ENCODE peak calls at places on chromosomes 13 and 19, in ten cellular contexts. S is CD8-positive, alpha-beta T cell; Z is GM23338; O is cardiac muscle cell; A is CD4-positive, CD25-positive, alpha-beta regulatory T cell; X is transverse colon; I is brain microvascular endothelial cell; J is tibial nerve; P is right cardiac atrium; G is psoas muscle. T is an unnamed sample.

GRCh38 chr19:16096281-16096855 is 15.3 kb upstream of the RAB8A start:
- DNase-seq in S (no peak), Z (no peak), O (no peak), A (no peak), X (no peak), I (no peak), J (no peak), P (no peak), G (no peak), T (no peak)

GRCh38 chr13:21338651-21339278 is 120.3 kb downstream of the ZDHHC20 start:
- DNase-seq in S (no peak), Z (peak), O (no peak), A (no peak), X (no peak), I (no peak), J (no peak), P (no peak), G (no peak), T (no peak)

GRCh38 chr19:17873661-17874422 is 2.1 kb downstream of the SLC5A5 start:
- DNase-seq in S (peak), Z (peak), O (peak), A (peak), X (peak), I (no peak), J (no peak), P (no peak), G (no peak), T (no peak)

GRCh38 chr13:29845440-29846056 is 4.9 kb downstream of the UBL3 start:
- DNase-seq in S (no peak), Z (no peak), O (peak), A (no peak), X (no peak), I (no peak), J (no peak), P (no peak), G (no peak), T (no peak)

GRCh38 chr19:17475541-17476115 is 5.3 kb downstream of the SLC27A1 start:
- DNase-seq in S (no peak), Z (no peak), O (peak), A (no peak), X (peak), I (peak), J (peak), P (peak), G (peak), T (peak)

GRCh38 chr19:45123440-45123850 is 30.5 kb downstream of the PPP1R37 start:
- DNase-seq in S (no peak), Z (no peak), O (no peak), A (no peak), X (no peak), I (no peak), J (no peak), P (no peak), G (no peak), T (no peak)

GRCh38 chr19:15115080-15115479 is 7.9 kb downstream of the SYDE1 start:
- DNase-seq in S (no peak), Z (no peak), O (peak), A (no peak), X (peak), I (peak), J (peak), P (peak), G (peak), T (peak)

GRCh38 chr13:35630551-35631275 is 154.2 kb upstream of the MAB21L1 start:
- DNase-seq in S (no peak), Z (peak), O (peak), A (no peak), X (no peak), I (peak), J (peak), P (no peak), G (no peak), T (no peak)

GRCh38 chr13:52850396-52851152 is 2.1 kb upstream of the PCDH8 start:
- DNase-seq in S (no peak), Z (peak), O (peak), A (no peak), X (peak), I (no peak), J (peak), P (peak), G (peak), T (peak)

GRCh38 chr19:49889687-49890348 is 6.9 kb downstream of the IL4I1 start:
- DNase-seq in S (peak), Z (peak), O (peak), A (peak), X (peak), I (peak), J (peak), P (peak), G (peak), T (no peak)

GRCh38 chr19:21474671-21475181 is 30.7 kb upstream of the ZNF429 start:
- DNase-seq in S (peak), Z (peak), O (peak), A (peak), X (peak), I (peak), J (peak), P (peak), G (peak), T (peak)

GRCh38 chr19:20276011-20276738 is 109.2 kb downstream of the ZNF486 start:
- DNase-seq in S (no peak), Z (no peak), O (no peak), A (no peak), X (no peak), I (no peak), J (no peak), P (no peak), G (no peak), T (no peak)

GRCh38 chr19:45470147-45471081 is 2.6 kb downstream of the FOSB start:
- DNase-seq in S (no peak), Z (no peak), O (peak), A (peak), X (peak), I (peak), J (peak), P (peak), G (peak), T (no peak)

DNA sequence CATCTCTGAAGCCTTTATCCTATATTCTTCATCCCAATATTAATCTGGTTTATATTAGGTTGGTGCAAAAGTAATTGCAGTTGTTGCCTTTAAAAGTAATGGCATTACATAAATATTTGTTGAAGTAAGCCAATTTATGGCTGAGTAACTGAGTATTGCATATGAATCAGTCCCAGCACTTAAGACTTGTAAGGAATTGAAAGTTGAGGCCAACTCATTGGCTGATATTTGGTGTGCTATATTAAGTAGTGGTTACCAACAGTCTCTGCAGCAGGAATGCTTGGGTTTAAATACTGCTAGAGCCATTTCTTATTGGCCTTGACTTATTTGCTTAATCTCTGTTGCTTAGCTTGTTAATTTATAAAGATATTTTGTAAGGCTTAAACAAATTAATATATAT is 460.7 kb downstream of the GPC6 start:
- DNase-seq in S (no peak), Z (no peak), O (no peak), A (no peak), X (no peak), I (no peak), J (no peak), P (no peak), G (no peak), T (no peak)
- H3K27ac ChIP-seq in S (no peak), Z (no peak), O (no peak), A (no peak), X (no peak), I (no peak), J (no peak), P (no peak), G (no peak), T (no peak)

GRCh38 chr19:38709119-38709518 is 35.2 kb downstream of the CAPN12 start:
- DNase-seq in S (no peak), Z (no peak), O (no peak), A (no peak), X (no peak), I (no peak), J (no peak), P (no peak), G (no peak), T (no peak)

GRCh38 chr19:38707512-38708114 is 36.7 kb downstream of the CAPN12 start:
- DNase-seq in S (no peak), Z (no peak), O (peak), A (no peak), X (no peak), I (peak), J (no peak), P (peak), G (peak), T (peak)

GRCh38 chr19:38709671-38710415 is 34.4 kb downstream of the CAPN12 start:
- DNase-seq in S (no peak), Z (no peak), O (no peak), A (no peak), X (no peak), I (no peak), J (no peak), P (no peak), G (no peak), T (no peak)

GRCh38 chr19:38706792-38707511 is 37.3 kb downstream of the CAPN12 start:
- DNase-seq in S (no peak), Z (peak), O (no peak), A (no peak), X (no peak), I (peak), J (no peak), P (no peak), G (no peak), T (no peak)

GRCh38 chr19:38708413-38709024 is 35.8 kb downstream of the CAPN12 start:
- DNase-seq in S (no peak), Z (no peak), O (no peak), A (no peak), X (no peak), I (no peak), J (no peak), P (no peak), G (no peak), T (no peak)
- H3K27ac ChIP-seq in S (no peak), Z (no peak), O (no peak), A (no peak), X (peak), I (no peak), J (peak), P (peak), G (peak), T (peak)

GRCh38 chr13:109346060-109346459 is 440.3 kb downstream of the IRS2 start:
- DNase-seq in S (no peak), Z (no peak), O (no peak), A (no peak), X (no peak), I (no peak), J (no peak), P (no peak), G (no peak), T (no peak)

GRCh38 chr13:109344552-109345157 is 441.7 kb downstream of the IRS2 start:
- DNase-seq in S (no peak), Z (no peak), O (peak), A (no peak), X (no peak), I (peak), J (no peak), P (no peak), G (no peak), T (no peak)

GRCh38 chr13:109351236-109351635 is 435.1 kb downstream of the IRS2 start:
- DNase-seq in S (no peak), Z (no peak), O (no peak), A (no peak), X (no peak), I (no peak), J (no peak), P (no peak), G (no peak), T (no peak)

GRCh38 chr13:109345433-109345941 is 440.9 kb downstream of the IRS2 start:
- DNase-seq in S (no peak), Z (no peak), O (peak), A (no peak), X (no peak), I (peak), J (no peak), P (no peak), G (no peak), T (no peak)

GRCh38 chr13:109348514-109349340 is 437.7 kb downstream of the IRS2 start:
- DNase-seq in S (no peak), Z (no peak), O (peak), A (no peak), X (no peak), I (no peak), J (no peak), P (no peak), G (no peak), T (no peak)
- H3K27ac ChIP-seq in S (no peak), Z (no peak), O (no peak), A (no peak), X (no peak), I (peak), J (no peak), P (no peak), G (no peak), T (no peak)

DNA sequence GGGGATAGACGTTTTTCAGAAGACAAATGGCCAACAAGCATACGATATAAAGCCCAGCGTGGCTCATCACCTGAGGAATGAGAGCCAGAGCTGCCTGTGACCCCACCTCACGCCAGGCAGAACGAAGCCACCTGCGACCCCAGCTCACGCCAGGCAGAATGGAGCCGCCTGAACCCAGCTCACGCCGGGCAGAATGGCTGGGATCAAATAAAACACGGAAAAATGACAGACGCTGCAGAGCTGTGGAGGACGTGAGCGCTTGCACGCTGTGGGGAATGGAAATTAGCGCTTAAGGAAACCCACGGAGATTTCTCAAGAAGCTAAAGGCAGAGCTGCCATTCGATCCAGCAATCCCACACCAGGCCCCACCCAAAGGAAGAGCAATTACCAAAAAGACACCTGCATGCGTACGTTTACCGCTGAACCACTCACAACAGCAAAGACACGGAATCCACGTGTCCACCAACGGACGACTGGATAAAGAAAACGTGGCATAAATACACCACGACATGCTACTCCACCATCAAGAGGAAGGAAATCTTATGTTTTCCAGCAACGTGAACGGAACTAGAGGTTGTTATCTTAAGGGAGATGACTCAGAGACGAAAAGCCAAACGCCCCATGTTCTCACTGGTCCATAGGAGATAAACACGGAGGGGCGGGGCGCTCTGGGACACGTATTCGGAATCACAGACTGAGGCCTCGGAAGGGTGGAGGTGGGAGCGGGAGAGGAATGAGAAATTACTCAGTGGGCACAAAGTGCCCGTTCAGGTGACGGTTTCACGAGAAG is 30.7 kb upstream of the C13orf46 start:
- DNase-seq in S (no peak), Z (no peak), O (peak), A (no peak), X (no peak), I (peak), J (peak), P (peak), G (peak), T (no peak)
- H3K27ac ChIP-seq in S (no peak), Z (no peak), O (no peak), A (no peak), X (no peak), I (peak), J (no peak), P (no peak), G (no peak), T (no peak)

GRCh38 chr19:55493052-55493649 is 4.9 kb downstream of the SSC5D start:
- DNase-seq in S (no peak), Z (no peak), O (peak), A (no peak), X (no peak), I (no peak), J (no peak), P (peak), G (no peak), T (no peak)
- H3K27ac ChIP-seq in S (no peak), Z (no peak), O (no peak), A (no peak), X (peak), I (peak), J (peak), P (peak), G (peak), T (no peak)

GRCh38 chr19:51143486-51143885 is 1.4 kb downstream of the SIGLEC7 start:
- DNase-seq in S (no peak), Z (no peak), O (no peak), A (no peak), X (no peak), I (no peak), J (no peak), P (no peak), G (no peak), T (no peak)

GRCh38 chr19:51140441-51140840 is 1.7 kb upstream of the SIGLEC7 start:
- DNase-seq in S (no peak), Z (peak), O (no peak), A (no peak), X (no peak), I (no peak), J (no peak), P (no peak), G (no peak), T (no peak)

GRCh38 chr19:51139299-51140018 is 2.6 kb upstream of the SIGLEC7 start:
- DNase-seq in S (no peak), Z (no peak), O (no peak), A (no peak), X (no peak), I (no peak), J (no peak), P (no peak), G (no peak), T (no peak)

GRCh38 chr19:51142119-51142518 is at the start of gene SIGLEC7:
- DNase-seq in S (no peak), Z (no peak), O (no peak), A (no peak), X (peak), I (no peak), J (peak), P (peak), G (peak), T (no peak)

GRCh38 chr19:51141181-51141580 is 920 bp upstream of the SIGLEC7 start:
- DNase-seq in S (no peak), Z (no peak), O (no peak), A (no peak), X (no peak), I (no peak), J (no peak), P (no peak), G (no peak), T (no peak)
- H3K27ac ChIP-seq in S (no peak), Z (no peak), O (no peak), A (no peak), X (no peak), I (no peak), J (no peak), P (no peak), G (no peak), T (no peak)

GRCh38 chr19:33385956-33386355 is 12.4 kb downstream of the CEBPG start:
- DNase-seq in S (no peak), Z (no peak), O (no peak), A (no peak), X (no peak), I (no peak), J (no peak), P (peak), G (no peak), T (no peak)

GRCh38 chr19:33384983-33385382 is 11.5 kb downstream of the CEBPG start:
- DNase-seq in S (no peak), Z (no peak), O (no peak), A (no peak), X (no peak), I (no peak), J (no peak), P (no peak), G (no peak), T (no peak)

GRCh38 chr19:33387351-33388230 is 14.1 kb downstream of the CEBPG start:
- DNase-seq in S (no peak), Z (no peak), O (no peak), A (no peak), X (no peak), I (no peak), J (no peak), P (peak), G (no peak), T (no peak)

GRCh38 chr19:33388231-33388816 is 14.8 kb downstream of the CEBPG start:
- DNase-seq in S (no peak), Z (no peak), O (no peak), A (no peak), X (no peak), I (no peak), J (no peak), P (peak), G (peak), T (no peak)

GRCh38 chr19:33386361-33386858 is 12.9 kb downstream of the CEBPG start:
- DNase-seq in S (no peak), Z (no peak), O (no peak), A (no peak), X (no peak), I (no peak), J (no peak), P (no peak), G (no peak), T (no peak)
- H3K27ac ChIP-seq in S (no peak), Z (no peak), O (no peak), A (no peak), X (no peak), I (no peak), J (no peak), P (no peak), G (peak), T (no peak)

GRCh38 chr13:63208811-63209210 is 1793.2 kb upstream of the PCDH20 start:
- DNase-seq in S (no peak), Z (no peak), O (no peak), A (no peak), X (no peak), I (peak), J (no peak), P (no peak), G (no peak), T (no peak)
- H3K27ac ChIP-seq in S (no peak), Z (no peak), O (no peak), A (no peak), X (no peak), I (no peak), J (no peak), P (no peak), G (no peak), T (no peak)

GRCh38 chr19:40365010-40365409 is 16.5 kb downstream of the PLD3 start:
- DNase-seq in S (no peak), Z (no peak), O (no peak), A (no peak), X (no peak), I (no peak), J (no peak), P (no peak), G (no peak), T (no peak)
- H3K27ac ChIP-seq in S (no peak), Z (no peak), O (no peak), A (no peak), X (no peak), I (no peak), J (no peak), P (no peak), G (no peak), T (no peak)

T was measured in caudate nucleus.